ENCODE peak calls at places on chromosomes 1 and 21, in six cellular contexts. Z, H, I, U, K and L are unnamed samples.

GRCh38 chr1:27122652-27123051 is 32.3 kb downstream of the SLC9A1 start:
- DNase-seq in Z (no peak), H (peak), I (no peak), U (peak), K (no peak), L (no peak)

GRCh38 chr1:80066060-80066459 is 1059.5 kb upstream of the ADGRL4 start:
- DNase-seq in Z (no peak), H (no peak), I (no peak), U (no peak), K (no peak), L (no peak)

GRCh38 chr21:44708866-44709425 is 2.4 kb downstream of the TSPEAR start:
- DNase-seq in Z (no peak), H (no peak), I (no peak), U (peak), K (no peak), L (no peak)

GRCh38 chr1:205275133-205275532 is 46.4 kb downstream of the NUAK2 start:
- DNase-seq in Z (no peak), H (no peak), I (no peak), U (peak), K (no peak), L (no peak)

GRCh38 chr1:24415910-24416665 is 486 bp downstream of the NIPAL3 start:
- DNase-seq in Z (no peak), H (peak), I (no peak), U (no peak), K (no peak), L (no peak)

GRCh38 chr1:183039985-183040447 is 16.8 kb downstream of the LAMC1 start:
- DNase-seq in Z (peak), H (peak), I (peak), U (no peak), K (no peak), L (no peak)

GRCh38 chr1:16174886-16175598 is 19.2 kb upstream of the EPHA2 start:
- DNase-seq in Z (no peak), H (no peak), I (no peak), U (no peak), K (no peak), L (no peak)

GRCh38 chr1:117574206-117574835 is 31.5 kb upstream of the TENT5C start:
- DNase-seq in Z (no peak), H (no peak), I (no peak), U (peak), K (no peak), L (no peak)

GRCh38 chr1:4554291-4554865 is 100.0 kb upstream of the AJAP1 start:
- DNase-seq in Z (no peak), H (no peak), I (no peak), U (no peak), K (no peak), L (no peak)

GRCh38 chr21:25895565-25896205 is 160.9 kb downstream of the GABPA start:
- DNase-seq in Z (peak), H (peak), I (no peak), U (no peak), K (no peak), L (no peak)

GRCh38 chr1:84298336-84298687 is 3.2 kb upstream of the SAMD13 start:
- DNase-seq in Z (peak), H (peak), I (no peak), U (peak), K (peak), L (peak)

GRCh38 chr1:110896090-110896489 is 23.1 kb downstream of the CD53 start:
- DNase-seq in Z (no peak), H (no peak), I (no peak), U (no peak), K (no peak), L (no peak)

GRCh38 chr1:229508823-229509337 is 739 bp upstream of the NUP133 start:
- DNase-seq in Z (peak), H (no peak), I (no peak), U (no peak), K (peak), L (no peak)

GRCh38 chr1:180724055-180724454 is 92.2 kb downstream of the XPR1 start:
- DNase-seq in Z (no peak), H (no peak), I (no peak), U (no peak), K (no peak), L (no peak)

GRCh38 chr1:48498096-48498791 is 26.2 kb upstream of the SPATA6 start:
- DNase-seq in Z (peak), H (peak), I (no peak), U (peak), K (peak), L (peak)

GRCh38 chr1:109978761-109979488 is 5.6 kb upstream of the AHCYL1 start:
- DNase-seq in Z (no peak), H (peak), I (no peak), U (no peak), K (no peak), L (no peak)

GRCh38 chr1:54227836-54228435 is 28.0 kb downstream of the MRPL37 start:
- DNase-seq in Z (no peak), H (no peak), I (no peak), U (no peak), K (no peak), L (no peak)
- TF ChIP-seq CTCF in Z (no peak), H (peak), I (no peak), U (no peak), K (no peak), L (no peak)

GRCh38 chr1:160748182-160748876 is 9.3 kb downstream of the SLAMF7 start:
- DNase-seq in Z (no peak), H (peak), I (no peak), U (no peak), K (no peak), L (no peak)
- TF ChIP-seq CTCF in Z (peak), H (peak), I (no peak), U (peak), K (peak), L (peak)

DNA sequence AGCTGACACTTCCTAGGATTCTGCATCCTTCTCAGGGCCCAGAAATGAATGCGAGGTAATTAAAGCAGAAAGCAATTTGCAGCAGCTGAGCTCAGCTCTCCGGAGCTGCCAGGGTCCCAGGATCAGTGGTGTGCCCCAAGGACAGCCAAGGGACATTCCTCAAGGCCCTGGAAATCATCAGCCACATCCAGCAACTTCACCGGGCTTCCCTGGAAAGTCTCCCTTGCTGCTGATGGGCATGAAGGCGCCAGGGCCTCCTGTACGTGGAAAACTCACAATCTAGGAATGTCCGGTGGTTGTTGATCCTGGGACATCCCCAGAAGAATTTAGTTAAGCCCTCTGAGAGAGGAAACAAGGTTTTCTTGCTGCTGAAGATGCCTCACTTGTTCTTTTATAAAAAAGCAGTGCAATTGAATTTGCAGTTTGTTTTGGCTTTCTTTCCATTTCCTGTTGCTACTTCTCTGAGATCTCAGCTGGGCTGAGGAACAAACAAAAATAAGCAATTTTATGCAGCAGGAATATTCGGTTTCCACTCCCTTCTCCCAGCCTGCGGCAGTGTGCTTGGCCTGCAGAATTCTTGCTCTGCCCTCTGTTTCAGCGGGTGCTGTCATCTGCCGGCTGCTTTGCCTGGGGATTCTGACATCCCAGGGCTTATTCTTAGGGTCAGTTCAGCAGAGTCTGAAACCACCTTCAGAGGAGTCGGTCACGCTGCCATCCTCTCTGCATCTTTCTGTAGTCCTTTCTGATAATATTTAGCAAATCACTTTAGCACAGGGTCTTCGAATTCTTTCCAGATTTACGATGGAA is 85.9 kb downstream of the TCP10L start:
- DNase-seq in Z (no peak), H (peak), I (no peak), U (no peak), K (no peak), L (no peak)
- TF ChIP-seq CTCF in Z (no peak), H (peak), I (peak), U (no peak), K (no peak), L (no peak)

DNA sequence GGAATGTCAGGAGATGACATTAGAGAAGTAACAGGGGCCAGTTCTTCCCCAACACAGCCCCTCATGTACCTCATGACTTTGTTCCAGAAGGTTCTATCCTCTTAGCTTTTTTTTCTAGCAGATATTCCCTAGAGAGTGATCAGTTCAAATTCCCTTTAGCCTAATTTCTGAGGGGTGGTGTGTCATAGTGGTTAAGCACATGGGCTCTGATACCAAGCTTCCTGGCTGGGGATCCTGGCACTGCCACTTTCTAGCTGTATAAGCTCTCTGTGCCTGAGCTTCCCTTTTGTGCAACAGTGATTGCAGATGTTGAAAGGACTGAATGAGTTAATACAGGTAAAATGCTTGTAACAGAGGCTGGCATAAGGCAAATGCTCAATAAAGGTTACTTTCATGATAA is 107.9 kb downstream of the LBR start:
- DNase-seq in Z (no peak), H (no peak), I (no peak), U (no peak), K (no peak), L (no peak)
- TF ChIP-seq CTCF in Z (no peak), H (no peak), I (no peak), U (no peak), K (no peak), L (no peak)

DNA sequence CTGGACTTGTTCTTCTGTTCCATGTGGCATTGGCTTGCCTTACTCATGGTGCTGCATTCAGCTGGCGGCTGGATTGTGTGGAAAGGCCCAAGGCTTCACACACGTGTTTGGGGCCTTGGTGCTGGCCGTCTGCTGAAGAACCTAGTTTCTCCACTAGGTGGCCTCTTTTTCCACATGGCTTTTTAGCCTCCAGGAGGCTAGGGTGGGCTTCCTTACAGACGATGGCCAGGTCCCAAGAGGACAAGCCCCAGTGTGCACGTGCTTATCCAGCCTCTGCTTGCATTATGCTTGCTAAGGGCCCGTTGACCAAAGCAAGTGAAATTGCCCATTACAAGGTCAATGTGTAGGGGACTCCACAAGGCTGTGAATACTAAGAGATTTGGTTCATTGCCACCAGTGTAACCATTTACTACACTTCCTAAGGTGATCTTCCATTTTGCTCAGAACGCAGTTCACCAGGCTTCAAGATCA is 47.5 kb upstream of the FOXO6 start:
- DNase-seq in Z (peak), H (peak), I (no peak), U (no peak), K (peak), L (peak)
- TF ChIP-seq CTCF in Z (peak), H (peak), I (peak), U (peak), K (peak), L (peak)